ENCODE peak calls at places on chromosomes 2 and 18, in six cellular contexts. One of them, this sample, is unnamed.

GRCh38 chr2:8152392-8153257 is 529.2 kb upstream of the ID2 start:
- DNase-seq in IMR-90: no peak
- DNase-seq in HepG2: no peak
- DNase-seq in GM12878: peak; percentile 45
- DNase-seq in A549: no peak
- DNase-seq in K562: no peak
- DNase-seq in this sample: no peak

GRCh38 chr2:156727867-156728266 is 291.7 kb downstream of the GPD2 start:
- DNase-seq in IMR-90: no peak
- DNase-seq in HepG2: no peak
- DNase-seq in GM12878: no peak
- DNase-seq in A549: no peak
- DNase-seq in K562: no peak
- DNase-seq in this sample: no peak

GRCh38 chr2:8421658-8422499 is 260.0 kb upstream of the ID2 start:
- DNase-seq in IMR-90: no peak
- DNase-seq in HepG2: no peak
- DNase-seq in GM12878: peak; percentile 71
- DNase-seq in A549: no peak
- DNase-seq in K562: no peak
- DNase-seq in this sample: no peak

GRCh38 chr2:227990937-227991336 is 119.5 kb downstream of the DAW1 start:
- DNase-seq in IMR-90: no peak
- DNase-seq in HepG2: no peak
- DNase-seq in GM12878: no peak
- DNase-seq in A549: no peak
- DNase-seq in K562: no peak
- DNase-seq in this sample: no peak

GRCh38 chr2:227406177-227407031 is 18.7 kb upstream of the SCYGR1 start:
- DNase-seq in IMR-90: peak; percentile 99
- DNase-seq in HepG2: peak; percentile 99
- DNase-seq in GM12878: no peak
- DNase-seq in A549: peak; percentile 92
- DNase-seq in K562: peak; percentile 54
- DNase-seq in this sample: peak; percentile 77

GRCh38 chr2:192473331-192473730 is 278.6 kb upstream of the TMEFF2 start:
- DNase-seq in IMR-90: no peak
- DNase-seq in HepG2: no peak
- DNase-seq in GM12878: no peak
- DNase-seq in A549: no peak
- DNase-seq in K562: no peak
- DNase-seq in this sample: no peak

GRCh38 chr2:47354013-47354816 is 48.7 kb upstream of the MSH2 start:
- DNase-seq in IMR-90: peak; percentile 37
- DNase-seq in HepG2: peak; percentile 74
- DNase-seq in GM12878: no peak
- DNase-seq in A549: peak; percentile 60
- DNase-seq in K562: peak; percentile 58
- DNase-seq in this sample: peak; percentile 33

GRCh38 chr2:160332318-160332717 is 132.2 kb upstream of the ITGB6 start:
- DNase-seq in IMR-90: peak; percentile 65
- DNase-seq in HepG2: no peak
- DNase-seq in GM12878: no peak
- DNase-seq in A549: no peak
- DNase-seq in K562: no peak
- DNase-seq in this sample: no peak

GRCh38 chr2:230908595-230909191 is 16.3 kb downstream of the GPR55 start:
- DNase-seq in IMR-90: peak; percentile 93
- DNase-seq in HepG2: peak; percentile 59
- DNase-seq in GM12878: no peak
- DNase-seq in A549: peak; percentile 33
- DNase-seq in K562: peak; percentile 77
- DNase-seq in this sample: no peak

GRCh38 chr2:175463639-175464310 is 282.3 kb upstream of the ATP5MC3 start:
- DNase-seq in IMR-90: no peak
- DNase-seq in HepG2: peak; percentile 18
- DNase-seq in GM12878: no peak
- DNase-seq in A549: no peak
- DNase-seq in K562: no peak
- DNase-seq in this sample: no peak

GRCh38 chr2:236856856-236857616 is 228.7 kb upstream of the COPS8 start:
- DNase-seq in IMR-90: no peak
- DNase-seq in HepG2: no peak
- DNase-seq in GM12878: no peak
- DNase-seq in A549: no peak
- DNase-seq in K562: no peak
- DNase-seq in this sample: no peak

GRCh38 chr2:217249490-217250451 is 389.9 kb upstream of the TNP1 start:
- DNase-seq in IMR-90: no peak
- DNase-seq in HepG2: no peak
- DNase-seq in GM12878: no peak
- DNase-seq in A549: no peak
- DNase-seq in K562: no peak
- DNase-seq in this sample: peak; percentile 46

GRCh38 chr2:99552529-99552928 is 62.7 kb upstream of the REV1 start:
- DNase-seq in IMR-90: no peak
- DNase-seq in HepG2: no peak
- DNase-seq in GM12878: no peak
- DNase-seq in A549: no peak
- DNase-seq in K562: no peak
- DNase-seq in this sample: no peak

GRCh38 chr2:71336802-71337201 is 5.2 kb downstream of the ZNF638 start:
- DNase-seq in IMR-90: peak; percentile 41
- DNase-seq in HepG2: no peak
- DNase-seq in GM12878: no peak
- DNase-seq in A549: no peak
- DNase-seq in K562: no peak
- DNase-seq in this sample: no peak

GRCh38 chr18:46723856-46724415 is 32.9 kb downstream of the ST8SIA5 start:
- DNase-seq in IMR-90: no peak
- DNase-seq in HepG2: no peak
- DNase-seq in GM12878: no peak
- DNase-seq in A549: no peak
- DNase-seq in K562: no peak
- DNase-seq in this sample: no peak

GRCh38 chr2:72136349-72136748 is 11.3 kb downstream of the CYP26B1 start:
- DNase-seq in IMR-90: no peak
- DNase-seq in HepG2: no peak
- DNase-seq in GM12878: no peak
- DNase-seq in A549: no peak
- DNase-seq in K562: no peak
- DNase-seq in this sample: no peak

GRCh38 chr2:235856820-235857185 is 311.4 kb downstream of the GBX2 start:
- DNase-seq in IMR-90: no peak
- DNase-seq in HepG2: no peak
- DNase-seq in GM12878: no peak
- DNase-seq in A549: no peak
- DNase-seq in K562: no peak
- DNase-seq in this sample: no peak

GRCh38 chr2:19872302-19872701 is 29.5 kb downstream of the TTC32 start:
- DNase-seq in IMR-90: no peak
- DNase-seq in HepG2: no peak
- DNase-seq in GM12878: no peak
- DNase-seq in A549: no peak
- DNase-seq in K562: no peak
- DNase-seq in this sample: no peak

GRCh38 chr2:230956827-230957755 is 32.0 kb upstream of the GPR55 start:
- DNase-seq in IMR-90: peak; percentile 49
- DNase-seq in HepG2: no peak
- DNase-seq in GM12878: peak; percentile 91
- DNase-seq in A549: peak; percentile 73
- DNase-seq in K562: no peak
- DNase-seq in this sample: peak; percentile 65

GRCh38 chr2:188295067-188295685 is 3.5 kb downstream of the GULP1 start:
- DNase-seq in IMR-90: no peak
- DNase-seq in HepG2: no peak
- DNase-seq in GM12878: no peak
- DNase-seq in A549: no peak
- DNase-seq in K562: no peak
- DNase-seq in this sample: no peak

GRCh38 chr2:38097611-38098350 is 21.8 kb upstream of the CYP1B1 start:
- DNase-seq in IMR-90: no peak
- DNase-seq in HepG2: no peak
- DNase-seq in GM12878: no peak
- DNase-seq in A549: no peak
- DNase-seq in K562: no peak
- DNase-seq in this sample: no peak

GRCh38 chr2:189144700-189145211 is 34.8 kb downstream of the COL5A2 start:
- DNase-seq in IMR-90: peak; percentile 59
- DNase-seq in HepG2: no peak
- DNase-seq in GM12878: no peak
- DNase-seq in A549: no peak
- DNase-seq in K562: no peak
- DNase-seq in this sample: no peak

GRCh38 chr2:154912215-154912614 is 213.7 kb downstream of the KCNJ3 start:
- DNase-seq in IMR-90: no peak
- DNase-seq in HepG2: no peak
- DNase-seq in GM12878: no peak
- DNase-seq in A549: no peak
- DNase-seq in K562: no peak
- DNase-seq in this sample: no peak

GRCh38 chr2:157841485-157841884 is 34.6 kb downstream of the ACVR1 start:
- DNase-seq in IMR-90: no peak
- DNase-seq in HepG2: no peak
- DNase-seq in GM12878: no peak
- DNase-seq in A549: no peak
- DNase-seq in K562: no peak
- DNase-seq in this sample: no peak

GRCh38 chr2:46034535-46034934 is 262.7 kb upstream of the EPAS1 start:
- DNase-seq in IMR-90: no peak
- DNase-seq in HepG2: no peak
- DNase-seq in GM12878: no peak
- DNase-seq in A549: no peak
- DNase-seq in K562: no peak
- DNase-seq in this sample: peak; percentile 8

GRCh38 chr2:24490674-24491625 is at the start of gene NCOA1:
- DNase-seq in IMR-90: peak; percentile 85
- DNase-seq in HepG2: peak; percentile 75
- DNase-seq in GM12878: no peak
- DNase-seq in A549: peak; percentile 91
- DNase-seq in K562: peak; percentile 88
- DNase-seq in this sample: peak; percentile 90

GRCh38 chr2:191488135-191488534 is 189.8 kb upstream of the NABP1 start:
- DNase-seq in IMR-90: no peak
- DNase-seq in HepG2: no peak
- DNase-seq in GM12878: no peak
- DNase-seq in A549: no peak
- DNase-seq in K562: no peak
- DNase-seq in this sample: no peak

GRCh38 chr2:203718087-203718486 is 11.6 kb downstream of the CD28 start:
- DNase-seq in IMR-90: peak; percentile 2
- DNase-seq in HepG2: no peak
- DNase-seq in GM12878: peak; percentile 36
- DNase-seq in A549: no peak
- DNase-seq in K562: no peak
- DNase-seq in this sample: no peak

GRCh38 chr2:97546711-97547110 is 43.0 kb downstream of the ANKRD36B start:
- DNase-seq in IMR-90: no peak
- DNase-seq in HepG2: no peak
- DNase-seq in GM12878: no peak
- DNase-seq in A549: no peak
- DNase-seq in K562: no peak
- DNase-seq in this sample: no peak

GRCh38 chr2:239339726-239340654 is 60.8 kb downstream of the HDAC4 start:
- DNase-seq in IMR-90: no peak
- DNase-seq in HepG2: no peak
- DNase-seq in GM12878: peak; percentile 13
- DNase-seq in A549: no peak
- DNase-seq in K562: no peak
- DNase-seq in this sample: no peak

DNA sequence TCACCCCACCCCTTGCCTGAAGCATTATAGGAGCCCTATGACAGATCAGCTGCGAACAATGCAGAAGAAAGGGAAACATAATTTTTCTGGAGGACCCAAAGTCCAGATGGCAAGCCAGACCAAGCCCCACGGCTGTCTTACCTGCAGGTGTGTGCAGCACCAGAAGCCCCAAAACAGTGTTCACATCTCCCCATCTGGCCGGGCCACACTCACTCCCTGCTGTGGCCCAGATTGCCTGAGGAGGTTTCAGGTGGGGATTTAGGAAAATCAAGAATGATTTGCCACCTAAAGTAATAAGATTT is 11.7 kb upstream of the STK17B start:
- DNase-seq in IMR-90: no peak
- DNase-seq in HepG2: no peak
- DNase-seq in GM12878: no peak
- DNase-seq in A549: no peak
- DNase-seq in K562: no peak
- DNase-seq in this sample: no peak
- TF ChIP-seq BHLHE40 in IMR-90: no peak
- TF ChIP-seq BHLHE40 in HepG2: no peak
- TF ChIP-seq BHLHE40 in GM12878: no peak
- TF ChIP-seq BHLHE40 in A549: no peak
- TF ChIP-seq BHLHE40 in K562: no peak
- TF ChIP-seq BHLHE40 in this sample: no peak

GRCh38 chr2:26669099-26669498 is 23.4 kb upstream of the KCNK3 start:
- DNase-seq in IMR-90: no peak
- DNase-seq in HepG2: no peak
- DNase-seq in GM12878: no peak
- DNase-seq in A549: no peak
- DNase-seq in K562: no peak
- DNase-seq in this sample: no peak

GRCh38 chr2:26672112-26672817 is 20.3 kb upstream of the KCNK3 start:
- DNase-seq in IMR-90: no peak
- DNase-seq in HepG2: no peak
- DNase-seq in GM12878: no peak
- DNase-seq in A549: no peak
- DNase-seq in K562: no peak
- DNase-seq in this sample: no peak

GRCh38 chr2:26670171-26670570 is 22.4 kb upstream of the KCNK3 start:
- DNase-seq in IMR-90: peak; percentile 56
- DNase-seq in HepG2: no peak
- DNase-seq in GM12878: no peak
- DNase-seq in A549: no peak
- DNase-seq in K562: no peak
- DNase-seq in this sample: no peak

GRCh38 chr2:26671691-26672090 is 20.8 kb upstream of the KCNK3 start:
- DNase-seq in IMR-90: no peak
- DNase-seq in HepG2: no peak
- DNase-seq in GM12878: no peak
- DNase-seq in A549: no peak
- DNase-seq in K562: no peak
- DNase-seq in this sample: no peak

GRCh38 chr2:26670931-26671460 is 21.5 kb upstream of the KCNK3 start:
- DNase-seq in IMR-90: no peak
- DNase-seq in HepG2: no peak
- DNase-seq in GM12878: no peak
- DNase-seq in A549: no peak
- DNase-seq in K562: no peak
- DNase-seq in this sample: no peak
- TF ChIP-seq BHLHE40 in IMR-90: no peak
- TF ChIP-seq BHLHE40 in HepG2: no peak
- TF ChIP-seq BHLHE40 in GM12878: no peak
- TF ChIP-seq BHLHE40 in A549: no peak
- TF ChIP-seq BHLHE40 in K562: no peak
- TF ChIP-seq BHLHE40 in this sample: no peak

GRCh38 chr2:173241643-173242042 is 113.0 kb upstream of the CDCA7 start:
- DNase-seq in IMR-90: no peak
- DNase-seq in HepG2: no peak
- DNase-seq in GM12878: no peak
- DNase-seq in A549: no peak
- DNase-seq in K562: no peak
- DNase-seq in this sample: no peak
- TF ChIP-seq BHLHE40 in IMR-90: no peak
- TF ChIP-seq BHLHE40 in HepG2: no peak
- TF ChIP-seq BHLHE40 in GM12878: no peak
- TF ChIP-seq BHLHE40 in A549: no peak
- TF ChIP-seq BHLHE40 in K562: no peak
- TF ChIP-seq BHLHE40 in this sample: no peak

GRCh38 chr2:2743164-2743571 is 412.1 kb upstream of the MYT1L start:
- DNase-seq in IMR-90: peak; percentile 1
- DNase-seq in HepG2: no peak
- DNase-seq in GM12878: no peak
- DNase-seq in A549: no peak
- DNase-seq in K562: no peak
- DNase-seq in this sample: no peak
- TF ChIP-seq BHLHE40 in IMR-90: no peak
- TF ChIP-seq BHLHE40 in HepG2: no peak
- TF ChIP-seq BHLHE40 in GM12878: no peak
- TF ChIP-seq BHLHE40 in A549: no peak
- TF ChIP-seq BHLHE40 in K562: no peak
- TF ChIP-seq BHLHE40 in this sample: no peak